ENCODE peak calls at places on chromosomes 7 and 10, in seven cellular contexts. One of them, this sample, is unnamed.

GRCh38 chr10:42875792-42876191 is 93.2 kb downstream of the BMS1 start:
- DNase-seq in CD8-positive, alpha-beta memory T cell: no peak
- DNase-seq in activated CD4-positive, alpha-beta T cell treated with anti-CD3 and anti-CD28 coated beads, Interleukin-2, amount 10 ng/mL, durations not matched to agents 7 days and 5 days: no peak
- DNase-seq in HCEC 1CT: no peak
- DNase-seq in fibroblast of the conjunctiva: no peak
- DNase-seq in myocyte: peak
- DNase-seq in body of pancreas: peak
- DNase-seq in this sample: no peak

GRCh38 chr7:66905243-66905642 is 15.8 kb upstream of the TMEM248 start:
- DNase-seq in CD8-positive, alpha-beta memory T cell: no peak
- DNase-seq in activated CD4-positive, alpha-beta T cell treated with anti-CD3 and anti-CD28 coated beads, Interleukin-2, amount 10 ng/mL, durations not matched to agents 7 days and 5 days: no peak
- DNase-seq in HCEC 1CT: no peak
- DNase-seq in fibroblast of the conjunctiva: no peak
- DNase-seq in myocyte: no peak
- DNase-seq in body of pancreas: no peak
- DNase-seq in this sample: no peak

GRCh38 chr7:140537750-140538482 is 58.6 kb upstream of the MKRN1 start:
- DNase-seq in CD8-positive, alpha-beta memory T cell: no peak
- DNase-seq in activated CD4-positive, alpha-beta T cell treated with anti-CD3 and anti-CD28 coated beads, Interleukin-2, amount 10 ng/mL, durations not matched to agents 7 days and 5 days: no peak
- DNase-seq in HCEC 1CT: no peak
- DNase-seq in fibroblast of the conjunctiva: no peak
- DNase-seq in myocyte: no peak
- DNase-seq in body of pancreas: no peak
- DNase-seq in this sample: no peak

GRCh38 chr7:14023342-14023741 is 33.9 kb upstream of the ETV1 start:
- DNase-seq in CD8-positive, alpha-beta memory T cell: no peak
- DNase-seq in activated CD4-positive, alpha-beta T cell treated with anti-CD3 and anti-CD28 coated beads, Interleukin-2, amount 10 ng/mL, durations not matched to agents 7 days and 5 days: no peak
- DNase-seq in HCEC 1CT: no peak
- DNase-seq in fibroblast of the conjunctiva: no peak
- DNase-seq in myocyte: no peak
- DNase-seq in body of pancreas: no peak
- DNase-seq in this sample: no peak

GRCh38 chr10:72814134-72814790 is 79.3 kb upstream of the OIT3 start:
- DNase-seq in CD8-positive, alpha-beta memory T cell: no peak
- DNase-seq in activated CD4-positive, alpha-beta T cell treated with anti-CD3 and anti-CD28 coated beads, Interleukin-2, amount 10 ng/mL, durations not matched to agents 7 days and 5 days: no peak
- DNase-seq in HCEC 1CT: no peak
- DNase-seq in fibroblast of the conjunctiva: peak
- DNase-seq in myocyte: no peak
- DNase-seq in body of pancreas: no peak
- DNase-seq in this sample: peak

GRCh38 chr7:75984130-75985008 is 10.0 kb downstream of the TMEM120A start:
- DNase-seq in CD8-positive, alpha-beta memory T cell: no peak
- DNase-seq in activated CD4-positive, alpha-beta T cell treated with anti-CD3 and anti-CD28 coated beads, Interleukin-2, amount 10 ng/mL, durations not matched to agents 7 days and 5 days: no peak
- DNase-seq in HCEC 1CT: no peak
- DNase-seq in fibroblast of the conjunctiva: no peak
- DNase-seq in myocyte: no peak
- DNase-seq in body of pancreas: no peak
- DNase-seq in this sample: no peak

GRCh38 chr10:95506056-95506737 is 55.0 kb downstream of the SORBS1 start:
- DNase-seq in CD8-positive, alpha-beta memory T cell: no peak
- DNase-seq in activated CD4-positive, alpha-beta T cell treated with anti-CD3 and anti-CD28 coated beads, Interleukin-2, amount 10 ng/mL, durations not matched to agents 7 days and 5 days: no peak
- DNase-seq in HCEC 1CT: no peak
- DNase-seq in fibroblast of the conjunctiva: no peak
- DNase-seq in myocyte: no peak
- DNase-seq in body of pancreas: no peak
- DNase-seq in this sample: no peak

GRCh38 chr7:119452401-119452800 is 820.6 kb upstream of the KCND2 start:
- DNase-seq in CD8-positive, alpha-beta memory T cell: no peak
- DNase-seq in activated CD4-positive, alpha-beta T cell treated with anti-CD3 and anti-CD28 coated beads, Interleukin-2, amount 10 ng/mL, durations not matched to agents 7 days and 5 days: no peak
- DNase-seq in HCEC 1CT: no peak
- DNase-seq in fibroblast of the conjunctiva: no peak
- DNase-seq in myocyte: no peak
- DNase-seq in body of pancreas: no peak
- DNase-seq in this sample: no peak

GRCh38 chr7:131244259-131244852 is 83.3 kb upstream of the MKLN1 start:
- DNase-seq in CD8-positive, alpha-beta memory T cell: no peak
- DNase-seq in activated CD4-positive, alpha-beta T cell treated with anti-CD3 and anti-CD28 coated beads, Interleukin-2, amount 10 ng/mL, durations not matched to agents 7 days and 5 days: no peak
- DNase-seq in HCEC 1CT: peak
- DNase-seq in fibroblast of the conjunctiva: peak
- DNase-seq in myocyte: peak
- DNase-seq in body of pancreas: peak
- DNase-seq in this sample: peak

GRCh38 chr7:1200045-1200444 is 32.6 kb upstream of the UNCX start:
- DNase-seq in CD8-positive, alpha-beta memory T cell: no peak
- DNase-seq in activated CD4-positive, alpha-beta T cell treated with anti-CD3 and anti-CD28 coated beads, Interleukin-2, amount 10 ng/mL, durations not matched to agents 7 days and 5 days: no peak
- DNase-seq in HCEC 1CT: no peak
- DNase-seq in fibroblast of the conjunctiva: no peak
- DNase-seq in myocyte: no peak
- DNase-seq in body of pancreas: no peak
- DNase-seq in this sample: no peak

GRCh38 chr7:148916186-148916585 is 32.1 kb upstream of the EZH2 start:
- DNase-seq in CD8-positive, alpha-beta memory T cell: no peak
- DNase-seq in activated CD4-positive, alpha-beta T cell treated with anti-CD3 and anti-CD28 coated beads, Interleukin-2, amount 10 ng/mL, durations not matched to agents 7 days and 5 days: no peak
- DNase-seq in HCEC 1CT: peak
- DNase-seq in fibroblast of the conjunctiva: peak
- DNase-seq in myocyte: peak
- DNase-seq in body of pancreas: no peak
- DNase-seq in this sample: peak

GRCh38 chr10:35456175-35456574 is 119.9 kb downstream of the CCNY start:
- DNase-seq in CD8-positive, alpha-beta memory T cell: no peak
- DNase-seq in activated CD4-positive, alpha-beta T cell treated with anti-CD3 and anti-CD28 coated beads, Interleukin-2, amount 10 ng/mL, durations not matched to agents 7 days and 5 days: no peak
- DNase-seq in HCEC 1CT: no peak
- DNase-seq in fibroblast of the conjunctiva: no peak
- DNase-seq in myocyte: no peak
- DNase-seq in body of pancreas: no peak
- DNase-seq in this sample: no peak

GRCh38 chr7:140596751-140597424 is 43.7 kb downstream of the DENND2A start:
- DNase-seq in CD8-positive, alpha-beta memory T cell: no peak
- DNase-seq in activated CD4-positive, alpha-beta T cell treated with anti-CD3 and anti-CD28 coated beads, Interleukin-2, amount 10 ng/mL, durations not matched to agents 7 days and 5 days: no peak
- DNase-seq in HCEC 1CT: no peak
- DNase-seq in fibroblast of the conjunctiva: peak
- DNase-seq in myocyte: peak
- DNase-seq in body of pancreas: no peak
- DNase-seq in this sample: peak

This sample was measured in astrocyte of the cerebellum.